ENCODE peak calls at places on chromosomes 7 and 10, in six cellular contexts. X is fibroblast of lung; J is CD8-positive, alpha-beta memory T cell; U is ovary; Y is adrenal gland; W is lower lobe of right lung. L is an unnamed sample. For H3K4me1, the result is how much of the 10 kb centered on the place peaks cover.

GRCh38 chr10:86500846-86501245 is 20.7 kb downstream of the WAPL start:
- DNase-seq in Y (no peak), X (peak), J (no peak), U (no peak), W (no peak), L (no peak)

GRCh38 chr10:49633327-49634045 is 19.6 kb downstream of the CHAT start:
- DNase-seq in Y (no peak), U (no peak), X (no peak), J (no peak), W (peak), L (peak)

GRCh38 chr10:10542368-10542961 is 475.2 kb upstream of the CELF2 start:
- DNase-seq in U (no peak), X (peak), J (no peak), Y (no peak), W (no peak), L (no peak)

GRCh38 chr7:114468844-114469243 is 54.2 kb downstream of the FOXP2 start:
- DNase-seq in J (no peak), X (peak), U (no peak), Y (no peak), W (no peak), L (no peak)

GRCh38 chr10:71847418-71847817 is 3.6 kb downstream of the PSAP start:
- DNase-seq in U (no peak), Y (no peak), X (no peak), W (no peak), J (no peak), L (peak)

GRCh38 chr10:65791979-65792378 is 1133.9 kb upstream of the LRRTM3 start:
- DNase-seq in W (no peak), J (no peak), X (no peak), U (no peak), Y (no peak), L (no peak)

GRCh38 chr10:13810536-13810935 is 223.8 kb downstream of the PRPF18 start:
- DNase-seq in W (no peak), U (no peak), Y (no peak), J (no peak), X (no peak), L (no peak)

GRCh38 chr7:12638851-12639467 is 48.5 kb upstream of the ARL4A start:
- DNase-seq in X (peak), U (no peak), Y (no peak), W (no peak), J (no peak), L (no peak)

GRCh38 chr10:71569775-71570588 is 149.6 kb downstream of the C10orf105 start:
- DNase-seq in X (peak), U (peak), Y (peak), W (peak), J (peak), L (no peak)

GRCh38 chr7:105806592-105807266 is 69.7 kb downstream of the ATXN7L1 start:
- DNase-seq in X (peak), J (peak), W (no peak), U (no peak), Y (peak), L (no peak)

GRCh38 chr10:71924771-71925170 is 39.4 kb upstream of the CHST3 start:
- DNase-seq in W (no peak), Y (no peak), U (no peak), J (no peak), X (no peak), L (no peak)

GRCh38 chr10:92238586-92239098 is 52.2 kb downstream of the CPEB3 start:
- DNase-seq in Y (peak), W (peak), U (no peak), J (no peak), X (peak), L (peak)

GRCh38 chr10:17348111-17349008 is 106.0 kb downstream of the ST8SIA6 start:
- DNase-seq in U (peak), J (no peak), Y (peak), W (no peak), X (peak), L (no peak)

GRCh38 chr10:133455611-133456031 is 1.9 kb downstream of the SCART1 start:
- DNase-seq in X (no peak), U (peak), Y (no peak), J (no peak), W (no peak), L (no peak)

GRCh38 chr10:77283326-77283725 is 354.3 kb downstream of the KCNMA1 start:
- DNase-seq in J (no peak), W (no peak), Y (no peak), X (no peak), U (no peak), L (no peak)

GRCh38 chr7:87920578-87920977 is 13.5 kb upstream of the ADAM22 start:
- DNase-seq in J (no peak), U (no peak), W (no peak), Y (no peak), X (no peak), L (no peak)

GRCh38 chr10:94403034-94403822 is 887 bp downstream of the TBC1D12 start:
- DNase-seq in Y (peak), X (peak), J (no peak), U (peak), W (peak), L (peak)

GRCh38 chr7:1283941-1284742 is 51.5 kb downstream of the UNCX start:
- DNase-seq in Y (no peak), X (no peak), W (peak), J (no peak), U (no peak), L (no peak)

GRCh38 chr7:82511542-82511941 is 68.0 kb upstream of the CACNA2D1 start:
- DNase-seq in J (no peak), Y (no peak), W (no peak), X (no peak), U (no peak), L (no peak)

GRCh38 chr10:36880898-36881297 is 244.5 kb upstream of the ANKRD30A start:
- DNase-seq in U (no peak), Y (no peak), J (no peak), X (peak), W (no peak), L (no peak)

GRCh38 chr7:143130541-143130940 is 1.3 kb upstream of the PIP start:
- DNase-seq in X (no peak), U (no peak), J (no peak), W (no peak), Y (no peak), L (no peak)

GRCh38 chr7:98211221-98211675 is at the start of gene BHLHA15:
- DNase-seq in J (peak), Y (no peak), U (peak), W (peak), X (no peak), L (peak)

GRCh38 chr7:90211391-90212148 is at the start of gene STEAP2:
- DNase-seq in X (peak), U (peak), J (no peak), W (peak), Y (peak), L (peak)

GRCh38 chr7:57308631-57309408 is 141.2 kb upstream of the ZNF716 start:
- DNase-seq in U (no peak), X (no peak), Y (peak), J (no peak), W (no peak), L (no peak)

GRCh38 chr7:156616269-156617202 is 24.0 kb upstream of the RNF32 start:
- DNase-seq in X (peak), J (no peak), Y (no peak), W (no peak), U (no peak), L (no peak)

GRCh38 chr10:70903262-70903921 is 15.0 kb upstream of the PCBD1 start:
- DNase-seq in J (no peak), X (peak), U (peak), W (no peak), Y (peak), L (no peak)

GRCh38 chr10:124740374-124741280 is 3.6 kb downstream of the FAM53B start:
- DNase-seq in X (peak), W (peak), Y (peak), U (no peak), J (no peak), L (peak)

GRCh38 chr10:124741281-124741921 is 2.8 kb downstream of the FAM53B start:
- DNase-seq in Y (peak), W (peak), X (peak), J (peak), U (peak), L (peak)

GRCh38 chr10:124739119-124739921 is 4.9 kb downstream of the FAM53B start:
- DNase-seq in U (no peak), W (no peak), X (no peak), Y (no peak), J (no peak), L (no peak)

GRCh38 chr10:124738441-124738840 is 5.7 kb downstream of the FAM53B start:
- DNase-seq in X (no peak), Y (no peak), J (no peak), W (no peak), U (no peak), L (no peak)

DNA sequence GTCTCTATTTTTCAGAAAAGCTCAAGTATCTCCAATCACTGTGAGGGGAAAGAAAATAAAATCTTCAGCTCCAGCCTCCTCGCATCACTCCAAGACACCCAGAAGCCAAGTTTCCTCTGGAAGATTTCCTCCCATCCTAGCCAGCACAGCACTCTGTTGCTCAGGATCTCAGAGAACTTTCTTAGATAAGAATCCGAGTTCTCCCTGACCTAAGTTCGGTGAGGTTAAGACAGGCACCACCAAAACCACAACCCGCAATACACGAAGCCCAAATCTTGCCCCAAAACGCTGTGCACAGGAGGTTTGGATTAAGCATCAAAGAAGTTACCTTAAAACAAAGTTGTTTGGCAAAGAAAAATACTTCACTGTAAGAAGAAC is 4.2 kb downstream of the FAM53B start:
- DNase-seq in U (peak), Y (no peak), J (no peak), X (no peak), W (no peak), L (no peak)
- H3K4me1 ChIP-seq in U (under half), Y (half or more), J (half or more), X (under half), W (half or more), L (half or more)

GRCh38 chr7:101111261-101111660 is 15.6 kb upstream of the SERPINE1 start:
- DNase-seq in X (no peak), Y (no peak), U (no peak), W (no peak), J (no peak), L (no peak)
- H3K27ac ChIP-seq in X (no peak), Y (no peak), U (peak), W (peak), J (no peak), L (peak)

GRCh38 chr10:117342638-117343037 is 32.6 kb downstream of the PDZD8 start:
- DNase-seq in W (no peak), Y (no peak), J (no peak), U (no peak), X (peak), L (no peak)

GRCh38 chr10:117345143-117345542 is 30.1 kb downstream of the PDZD8 start:
- DNase-seq in J (no peak), W (no peak), X (peak), U (no peak), Y (no peak), L (no peak)

GRCh38 chr10:117350905-117351304 is 24.3 kb downstream of the PDZD8 start:
- DNase-seq in X (no peak), J (no peak), W (no peak), U (no peak), Y (no peak), L (no peak)

GRCh38 chr10:117348236-117348635 is 27.0 kb downstream of the PDZD8 start:
- DNase-seq in X (no peak), U (no peak), Y (no peak), W (no peak), J (no peak), L (no peak)

DNA sequence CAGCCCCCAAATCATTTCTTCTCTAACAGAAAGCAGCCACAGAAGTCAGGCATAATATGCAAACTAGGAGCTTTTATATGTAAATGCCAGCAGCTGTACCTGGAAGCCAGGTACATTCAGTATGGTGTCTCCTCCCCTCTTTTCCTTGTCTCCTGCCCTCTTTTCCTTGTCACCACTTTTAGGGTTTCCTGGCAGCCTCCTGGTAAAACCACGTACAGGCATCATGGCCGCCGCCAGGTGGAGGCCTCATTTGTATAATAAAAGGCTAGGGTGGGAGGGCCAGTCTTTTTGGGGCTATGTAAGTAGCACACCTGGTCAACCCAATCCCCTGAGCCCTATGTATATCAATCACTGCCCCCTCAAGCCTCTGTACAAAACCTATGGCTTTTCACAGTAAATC is 28.7 kb downstream of the PDZD8 start:
- DNase-seq in J (no peak), X (no peak), W (no peak), U (no peak), Y (no peak), L (no peak)
- H3K4me1 ChIP-seq in J (under half), X (under half), W (under half), U (under half), Y (under half), L (under half)

GRCh38 chr10:117503170-117503885 is 39.2 kb upstream of the EMX2 start:
- DNase-seq in W (no peak), X (no peak), U (no peak), J (no peak), Y (no peak), L (peak)

GRCh38 chr10:117501460-117502035 is 41.0 kb upstream of the EMX2 start:
- DNase-seq in Y (no peak), U (no peak), X (no peak), W (no peak), J (no peak), L (peak)

GRCh38 chr10:117504601-117505000 is 37.9 kb upstream of the EMX2 start:
- DNase-seq in W (no peak), U (no peak), X (no peak), Y (no peak), J (no peak), L (no peak)

GRCh38 chr10:117502421-117503169 is 40.0 kb upstream of the EMX2 start:
- DNase-seq in Y (no peak), J (no peak), X (no peak), W (no peak), U (no peak), L (no peak)

DNA sequence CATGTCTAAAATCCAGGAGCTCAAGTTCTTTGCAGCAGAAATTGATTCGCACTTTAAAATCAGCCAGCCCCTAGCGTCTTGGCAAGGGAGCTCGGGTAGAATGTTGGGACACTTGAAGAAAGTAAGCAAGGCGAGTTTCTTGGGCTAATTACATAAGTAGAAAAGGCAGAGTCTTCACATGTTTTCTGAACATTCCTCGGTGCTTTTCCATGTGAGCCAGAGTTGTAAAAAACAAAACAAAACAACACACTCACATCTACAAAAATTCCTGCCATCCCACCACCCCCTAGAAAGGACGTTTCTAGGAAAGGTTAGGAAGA is 38.7 kb upstream of the EMX2 start:
- DNase-seq in X (no peak), Y (no peak), U (no peak), J (no peak), W (no peak), L (no peak)
- H3K27ac ChIP-seq in X (no peak), Y (no peak), U (no peak), J (no peak), W (no peak), L (no peak)

GRCh38 chr7:37942934-37943610 is 22.6 kb downstream of the EPDR1 start:
- DNase-seq in U (peak), W (peak), J (no peak), X (peak), Y (peak), L (peak)
- H3K4me1 ChIP-seq in U (under half), W (under half), J (under half), X (under half), Y (under half), L (under half)

DNA sequence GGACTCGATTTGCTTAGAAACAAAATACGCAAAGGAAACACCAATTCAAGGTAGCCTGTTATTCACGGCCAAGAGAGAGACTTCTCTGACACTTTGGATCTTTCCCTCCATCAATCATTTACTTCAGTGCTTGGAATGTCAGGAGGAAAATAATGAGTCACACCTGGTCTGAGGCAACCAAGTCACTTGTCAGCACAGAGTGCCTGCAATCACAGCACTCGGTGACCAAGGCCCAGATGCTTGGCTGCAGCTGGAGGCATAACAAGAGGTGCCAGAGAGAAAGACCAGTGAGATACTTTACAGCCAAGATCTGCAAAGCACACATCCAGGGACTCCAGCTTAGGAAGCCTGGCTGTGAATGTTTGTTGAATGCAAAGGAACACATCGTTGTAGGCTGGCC is 34.0 kb downstream of the ASB13 start:
- DNase-seq in X (no peak), Y (peak), J (no peak), W (peak), U (no peak), L (peak)
- H3K27ac ChIP-seq in X (no peak), Y (no peak), J (no peak), W (peak), U (no peak), L (peak)

GRCh38 chr7:131026297-131027003 is 292.4 kb upstream of the KLF14 start:
- DNase-seq in Y (no peak), X (peak), U (no peak), J (no peak), W (no peak), L (no peak)
- H3K4me1 ChIP-seq in Y (half or more), X (under half), U (under half), J (half or more), W (half or more), L (half or more)

GRCh38 chr10:119268871-119269506 is 61.6 kb downstream of the GRK5 start:
- DNase-seq in W (no peak), U (no peak), X (no peak), J (peak), Y (no peak), L (peak)
- H3K27ac ChIP-seq in W (peak), U (peak), X (peak), J (peak), Y (no peak), L (peak)

L was measured in upper lobe of right lung.